ENCODE peak calls at places on chromosomes 1 and 21, in four cellular contexts. Z is mesendoderm, V is H1, U is trophoblast cell. H is an unnamed sample. For H3K79me2, the result is how much of the 10 kb centered on the place peaks cover.

GRCh38 chr1:179121159-179121938 is 39.5 kb downstream of the TOR3A start:
- DNase-seq in V (no peak), Z (peak), U (peak), H (no peak)

GRCh38 chr1:83641206-83641658 is 357.7 kb downstream of the TTLL7 start:
- DNase-seq in U (no peak), Z (peak), V (no peak), H (peak)

GRCh38 chr1:176208034-176208433 is 948 bp upstream of the COP1 start:
- DNase-seq in U (no peak), V (no peak), Z (no peak), H (no peak)

GRCh38 chr1:109765483-109765815 is 1.7 kb upstream of the EPS8L3 start:
- DNase-seq in Z (no peak), V (no peak), U (no peak), H (no peak)

GRCh38 chr1:41618066-41618825 is 133.8 kb upstream of the EDN2 start:
- DNase-seq in V (no peak), Z (no peak), U (no peak), H (no peak)

GRCh38 chr1:193537266-193538003 is 351.0 kb upstream of the B3GALT2 start:
- DNase-seq in V (no peak), U (peak), Z (no peak), H (no peak)

GRCh38 chr1:237154173-237154572 is 112.2 kb downstream of the RYR2 start:
- DNase-seq in V (no peak), Z (no peak), U (peak), H (no peak)

GRCh38 chr1:59477286-59477685 is 180.4 kb downstream of the FGGY start:
- DNase-seq in V (no peak), U (no peak), Z (no peak), H (no peak)

GRCh38 chr1:81498370-81499184 is 302.2 kb upstream of the ADGRL2 start:
- DNase-seq in Z (no peak), U (no peak), V (no peak), H (no peak)

GRCh38 chr1:54553781-54554313 is 5.8 kb downstream of the ACOT11 start:
- DNase-seq in U (no peak), Z (no peak), V (no peak), H (no peak)

GRCh38 chr21:26170471-26171309 is at the start of gene APP:
- DNase-seq in U (peak), Z (peak), V (no peak), H (peak)

GRCh38 chr21:16193758-16194606 is 464.2 kb downstream of the USP25 start:
- DNase-seq in Z (peak), V (peak), U (peak), H (peak)

GRCh38 chr1:15249032-15249601 is 2.1 kb downstream of the FHAD1 start:
- DNase-seq in V (no peak), Z (no peak), U (no peak), H (no peak)

GRCh38 chr1:239896980-239897379 is 194.7 kb upstream of the FMN2 start:
- DNase-seq in Z (no peak), V (no peak), U (no peak), H (no peak)

GRCh38 chr1:186033744-186034345 is 299.7 kb downstream of the HMCN1 start:
- DNase-seq in Z (no peak), U (no peak), V (no peak), H (no peak)

GRCh38 chr1:192952646-192953045 is 106.5 kb downstream of the UCHL5 start:
- DNase-seq in Z (no peak), U (peak), V (no peak), H (no peak)

GRCh38 chr1:78468511-78468910 is 22.3 kb upstream of the PTGFR start:
- DNase-seq in V (no peak), U (no peak), Z (no peak), H (no peak)

GRCh38 chr1:172450524-172450885 is 6.6 kb upstream of the PIGC start:
- DNase-seq in V (no peak), Z (no peak), U (peak), H (no peak)

GRCh38 chr1:59761440-59761839 is 53.3 kb upstream of the HOOK1 start:
- DNase-seq in V (no peak), Z (no peak), U (no peak), H (no peak)

GRCh38 chr1:90841477-90841876 is 124.4 kb upstream of the BARHL2 start:
- DNase-seq in U (no peak), V (no peak), Z (peak), H (peak)

GRCh38 chr1:65817891-65818290 is 25.2 kb downstream of the PDE4B start:
- DNase-seq in U (no peak), Z (no peak), V (no peak), H (no peak)

GRCh38 chr1:169733924-169734323 is at the start of gene SELE:
- DNase-seq in Z (no peak), U (no peak), V (no peak), H (no peak)

GRCh38 chr1:186682721-186683120 is 2.5 kb upstream of the PTGS2 start:
- DNase-seq in V (no peak), U (peak), Z (no peak), H (no peak)

GRCh38 chr1:21620461-21620860 is 48.7 kb downstream of the RAP1GAP start:
- DNase-seq in V (no peak), Z (no peak), U (no peak), H (no peak)

GRCh38 chr1:88302843-88303486 is 381.1 kb upstream of the PKN2 start:
- DNase-seq in U (peak), V (peak), Z (peak), H (no peak)

GRCh38 chr1:167697667-167698141 is 24.1 kb upstream of the MPZL1 start:
- DNase-seq in Z (no peak), U (no peak), V (no peak), H (no peak)

GRCh38 chr1:16143566-16144324 is 12.1 kb downstream of the EPHA2 start:
- DNase-seq in Z (no peak), U (peak), V (no peak), H (no peak)

GRCh38 chr1:119943216-119943615 is 46.9 kb upstream of the ADAM30 start:
- DNase-seq in Z (no peak), V (no peak), U (no peak), H (no peak)

GRCh38 chr1:182430263-182431068 is 19.5 kb upstream of the RGSL1 start:
- DNase-seq in V (no peak), U (no peak), Z (peak), H (no peak)

GRCh38 chr1:21641967-21642366 is 27.2 kb downstream of the RAP1GAP start:
- DNase-seq in Z (no peak), V (no peak), U (no peak), H (no peak)

GRCh38 chr1:207850621-207851407 is 60.1 kb downstream of the CD34 start:
- DNase-seq in Z (no peak), V (no peak), U (no peak), H (no peak)

GRCh38 chr1:197356723-197357533 is 88.9 kb downstream of the CRB1 start:
- DNase-seq in Z (peak), U (peak), V (no peak), H (peak)

GRCh38 chr1:205407970-205408369 is 13.9 kb downstream of the LEMD1 start:
- DNase-seq in V (no peak), U (no peak), Z (no peak), H (no peak)

GRCh38 chr1:27518808-27519207 is 28.8 kb upstream of the WASF2 start:
- DNase-seq in Z (no peak), U (no peak), V (no peak), H (no peak)
- H2BK5ac ChIP-seq in Z (no peak), U (no peak), V (no peak), H (no peak)

GRCh38 chr1:93123141-93123783 is 44.2 kb downstream of the MTF2 start:
- DNase-seq in Z (no peak), V (no peak), U (no peak), H (no peak)
- H3K79me2 ChIP-seq in Z (under half), V (under half), U (under half), H (under half)

GRCh38 chr1:33383489-33383888 is 47.4 kb downstream of the PHC2 start:
- DNase-seq in Z (no peak), U (no peak), V (no peak), H (no peak)
- H2BK5ac ChIP-seq in Z (no peak), U (no peak), V (no peak), H (no peak)

DNA sequence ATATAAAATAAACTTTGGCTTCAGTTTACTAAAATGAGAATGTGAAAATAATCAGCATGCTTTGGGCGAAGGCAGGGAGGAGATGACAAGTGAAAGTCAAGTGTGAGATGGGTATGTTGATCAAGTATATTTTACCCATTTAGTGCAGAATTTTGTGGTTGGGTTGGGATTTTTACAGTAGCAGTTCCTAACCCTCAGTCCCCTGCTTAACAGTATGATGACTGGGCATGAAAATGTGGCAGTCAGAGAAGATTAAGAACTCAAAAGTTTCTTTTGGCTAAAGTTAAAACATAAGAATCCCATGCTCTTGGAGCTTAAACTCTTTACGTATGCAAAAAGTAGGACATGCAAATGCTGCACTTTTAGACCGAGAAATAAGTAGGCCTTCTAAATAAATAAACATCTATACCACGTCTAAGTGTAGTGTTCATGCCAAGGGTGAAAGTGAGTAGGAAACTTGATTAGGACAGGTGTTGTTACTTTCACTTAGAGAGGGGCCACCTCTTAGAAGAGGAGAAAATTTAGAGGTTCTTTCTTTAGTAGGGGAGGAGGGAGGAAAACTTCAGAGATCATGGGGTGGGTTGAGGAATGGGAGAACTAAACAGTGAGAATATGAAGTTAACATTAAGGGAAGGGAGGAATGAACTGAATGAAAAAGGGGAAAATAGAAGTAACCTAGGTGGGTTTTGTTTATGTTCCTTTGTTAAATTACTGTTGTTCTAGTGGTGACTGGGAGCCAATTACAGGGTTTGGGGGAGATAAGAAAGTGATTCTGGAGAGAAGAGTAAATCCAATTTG is 127.8 kb downstream of the OSBPL9 start:
- DNase-seq in U (no peak), V (no peak), Z (peak), H (no peak)
- H3K79me2 ChIP-seq in U (under half), V (under half), Z (under half), H (under half)

GRCh38 chr1:225470691-225471452 is 43.0 kb upstream of the LBR start:
- DNase-seq in V (no peak), U (no peak), Z (no peak), H (peak)
- H2BK5ac ChIP-seq in V (no peak), U (no peak), Z (no peak), H (no peak)

DNA sequence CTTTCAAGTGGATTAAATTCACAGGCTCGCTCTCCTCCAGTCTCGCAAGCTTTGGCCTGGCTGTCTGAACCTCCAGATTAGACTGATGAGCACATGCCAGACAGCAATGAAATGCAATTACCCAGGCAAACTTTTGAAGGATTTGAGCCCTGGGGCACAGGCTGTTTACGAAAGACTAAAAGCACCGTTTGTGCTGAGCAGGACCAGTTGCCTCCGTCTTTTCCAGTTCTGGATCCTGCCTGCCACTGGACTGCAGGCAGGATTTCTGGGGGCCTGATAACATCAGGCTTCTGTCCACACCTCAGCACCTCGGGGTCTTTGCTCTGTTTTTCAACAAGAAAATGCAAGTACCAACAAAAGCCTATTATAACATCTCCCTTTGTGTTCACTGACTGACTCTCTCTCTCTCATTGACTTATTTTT is 145.7 kb downstream of the CLIC6 start:
- DNase-seq in U (peak), Z (no peak), V (no peak), H (no peak)
- H3K79me2 ChIP-seq in U (under half), Z (under half), V (under half), H (under half)

DNA sequence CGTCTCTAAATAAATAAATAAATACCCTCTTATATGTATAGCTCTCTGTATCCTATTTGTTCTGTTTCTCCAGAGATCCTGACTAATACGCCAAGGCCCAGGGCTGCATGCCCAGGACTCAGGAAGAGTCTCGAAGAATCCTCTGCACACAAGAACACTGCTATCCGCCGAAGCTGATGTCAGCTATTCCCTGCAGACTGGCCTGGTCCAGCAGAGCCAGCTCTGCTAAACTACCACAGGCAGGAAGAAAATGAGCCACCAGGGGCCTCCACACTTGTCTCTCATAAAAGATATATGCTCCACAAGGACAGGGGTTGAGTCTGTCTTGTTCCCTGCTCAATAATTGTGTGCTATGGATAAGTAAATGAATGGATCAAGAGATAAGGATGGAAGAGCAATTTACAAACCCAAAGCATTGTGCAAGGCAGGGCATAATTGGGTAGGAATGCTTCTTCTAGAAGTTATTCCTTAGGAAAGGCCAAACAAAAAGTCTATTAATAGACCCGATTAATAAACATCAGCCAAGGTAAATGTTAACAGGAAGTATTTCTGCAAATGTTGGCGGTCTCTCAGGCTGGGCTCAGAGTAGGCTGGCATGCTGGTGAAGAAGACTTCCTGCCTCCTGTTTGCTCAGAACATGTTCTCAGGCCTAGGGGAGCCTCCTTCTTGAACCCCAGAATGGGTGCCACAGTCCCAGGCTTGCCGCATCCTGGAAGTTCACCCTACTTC is 26.3 kb upstream of the MAN1C1 start:
- DNase-seq in V (no peak), U (peak), Z (peak), H (no peak)
- H2BK5ac ChIP-seq in V (no peak), U (no peak), Z (no peak), H (no peak)

GRCh38 chr1:97903626-97904025 is 17.2 kb downstream of the DPYD start:
- DNase-seq in V (no peak), Z (no peak), U (no peak), H (no peak)
- H3K79me2 ChIP-seq in V (under half), Z (under half), U (under half), H (under half)